ENCODE peak calls at places on chromosomes 4 and X, in nine cellular contexts. Z is left ventricle myocardium inferior; O is AG04450; B is upper lobe of right lung; A is caudate nucleus; I is CD4-positive, CD25-positive, alpha-beta regulatory T cell; G is substantia nigra; U is breast epithelium; M is epithelial cell of prostate. K is an unnamed sample.

GRCh38 chr4:122666527-122667245 is 45.8 kb upstream of the IL21 start:
- DNase-seq in Z (no peak), O (peak), B (no peak), A (no peak), I (no peak), G (no peak), U (no peak), M (peak), K (no peak)

GRCh38 chr4:138602664-138603063 is 360.5 kb upstream of the SLC7A11 start:
- DNase-seq in Z (no peak), O (no peak), B (no peak), A (no peak), I (no peak), G (no peak), U (no peak), M (no peak), K (no peak)

GRCh38 chr4:153757407-153757806 is 2.4 kb downstream of the RNF175 start:
- DNase-seq in Z (no peak), O (no peak), B (no peak), A (no peak), I (no peak), G (no peak), U (no peak), M (no peak), K (no peak)

GRCh38 chr4:186840222-186840701 is 116.6 kb upstream of the FAT1 start:
- DNase-seq in Z (peak), O (peak), B (no peak), A (no peak), I (no peak), G (no peak), U (peak), M (no peak), K (no peak)

GRCh38 chrX:26466387-26466786 is 250.4 kb downstream of the MAGEB5 start:
- DNase-seq in Z (no peak), O (no peak), B (no peak), A (no peak), I (no peak), G (no peak), U (no peak), M (no peak), K (no peak)

GRCh38 chr4:161356351-161356750 is 807.4 kb downstream of the FSTL5 start:
- DNase-seq in Z (no peak), O (no peak), B (no peak), A (no peak), I (no peak), G (no peak), U (no peak), M (no peak), K (no peak)

GRCh38 chrX:103376118-103376978 is at the start of gene BEX3:
- DNase-seq in Z (peak), O (no peak), B (peak), A (peak), I (peak), G (peak), U (peak), M (no peak), K (peak)

GRCh38 chr4:73653695-73654106 is 33.5 kb upstream of the RASSF6 start:
- DNase-seq in Z (no peak), O (peak), B (no peak), A (peak), I (no peak), G (peak), U (peak), M (no peak), K (no peak)

GRCh38 chr4:54781771-54782170 is 124.0 kb downstream of the KIT start:
- DNase-seq in Z (peak), O (no peak), B (no peak), A (no peak), I (no peak), G (no peak), U (peak), M (no peak), K (no peak)

GRCh38 chr4:154559141-154559841 is 3.5 kb upstream of the FGB start:
- DNase-seq in Z (no peak), O (no peak), B (no peak), A (no peak), I (no peak), G (peak), U (no peak), M (no peak), K (no peak)

GRCh38 chrX:107323786-107324492 is 117.5 kb downstream of the DNAAF6 start:
- DNase-seq in Z (no peak), O (no peak), B (no peak), A (no peak), I (no peak), G (no peak), U (no peak), M (no peak), K (no peak)

GRCh38 chr4:55547918-55548317 is 1.2 kb upstream of the CLOCK start:
- DNase-seq in Z (no peak), O (no peak), B (no peak), A (no peak), I (no peak), G (no peak), U (no peak), M (no peak), K (no peak)

GRCh38 chr4:142846729-142847606 is 867 bp upstream of the INPP4B start:
- DNase-seq in Z (peak), O (no peak), B (no peak), A (peak), I (peak), G (no peak), U (peak), M (no peak), K (peak)

GRCh38 chr4:6372649-6373525 is 99.5 kb downstream of the PPP2R2C start:
- DNase-seq in Z (peak), O (no peak), B (no peak), A (no peak), I (peak), G (peak), U (no peak), M (no peak), K (no peak)

GRCh38 chr4:165101641-165102040 is 11.0 kb downstream of the TMEM192 start:
- DNase-seq in Z (no peak), O (no peak), B (no peak), A (peak), I (no peak), G (no peak), U (no peak), M (no peak), K (no peak)

GRCh38 chr4:24777528-24777927 is 17.8 kb upstream of the SOD3 start:
- DNase-seq in Z (no peak), O (no peak), B (no peak), A (no peak), I (no peak), G (no peak), U (no peak), M (no peak), K (no peak)

GRCh38 chr4:24778427-24779225 is 16.7 kb upstream of the SOD3 start:
- DNase-seq in Z (peak), O (peak), B (no peak), A (no peak), I (no peak), G (no peak), U (peak), M (no peak), K (no peak)

GRCh38 chr4:24780936-24781538 is 14.3 kb upstream of the SOD3 start:
- DNase-seq in Z (no peak), O (no peak), B (no peak), A (no peak), I (no peak), G (no peak), U (peak), M (no peak), K (no peak)

GRCh38 chr4:24783506-24783905 is 11.9 kb upstream of the SOD3 start:
- DNase-seq in Z (no peak), O (no peak), B (no peak), A (no peak), I (no peak), G (no peak), U (no peak), M (no peak), K (no peak)

DNA sequence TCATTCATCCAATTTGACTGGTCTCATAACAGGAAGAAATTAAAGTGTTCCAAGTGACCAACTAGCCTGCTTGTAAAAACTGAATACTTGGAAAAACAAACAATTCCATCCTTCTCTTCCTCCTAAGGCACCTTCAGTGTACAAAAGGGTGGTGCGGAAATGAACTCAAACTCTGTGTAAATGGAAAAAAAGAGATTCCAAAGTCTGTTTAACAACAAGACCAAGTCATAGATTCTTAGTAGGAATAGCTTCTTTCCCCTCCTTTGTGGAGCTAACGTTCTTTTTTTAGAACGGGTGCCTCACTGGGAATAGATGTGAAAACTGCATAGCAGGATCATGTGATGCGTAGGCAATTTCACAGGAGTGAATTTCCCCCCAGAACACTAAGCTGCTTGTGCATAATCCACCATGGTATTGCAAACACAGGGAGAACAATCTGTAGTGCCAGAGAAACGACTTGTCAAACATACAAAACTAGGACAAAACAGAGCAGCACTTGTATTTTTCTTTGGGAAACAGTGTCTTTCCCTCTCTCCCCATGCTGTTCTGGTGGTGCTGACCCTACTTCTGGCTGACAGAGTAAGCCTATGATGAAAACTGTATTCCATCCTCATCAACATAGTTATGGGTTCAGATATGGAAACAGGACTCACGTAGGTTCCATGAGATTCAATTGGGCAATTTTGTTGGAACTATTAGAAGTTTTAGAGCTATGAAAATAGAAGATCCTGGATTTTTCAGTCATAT is 13.2 kb upstream of the SOD3 start:
- DNase-seq in Z (no peak), O (no peak), B (no peak), A (no peak), I (no peak), G (no peak), U (no peak), M (no peak), K (no peak)
- H3K27ac ChIP-seq in Z (peak), O (no peak), B (no peak), A (no peak), I (no peak), G (no peak), U (peak), M (no peak), K (no peak)

DNA sequence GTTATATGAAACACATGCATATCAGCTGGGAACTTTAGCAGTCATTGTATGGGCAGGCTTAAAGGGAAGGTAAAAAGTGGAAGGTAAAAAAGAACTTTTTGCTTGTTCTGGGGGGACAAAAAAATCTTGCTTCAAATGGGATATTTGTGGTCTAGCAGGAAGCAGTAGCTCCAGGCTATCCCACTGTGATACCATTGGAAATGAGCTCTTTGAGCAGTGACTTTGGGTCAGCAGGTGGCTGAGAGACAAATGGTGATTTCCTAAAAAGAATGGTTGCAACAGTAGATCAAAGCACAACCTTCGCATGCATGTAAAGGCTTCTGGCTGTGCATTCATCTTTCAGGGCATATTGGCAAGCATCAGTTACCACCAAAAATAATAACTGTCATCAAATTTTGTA is 106.2 kb downstream of the RS1 start:
- DNase-seq in Z (no peak), O (no peak), B (no peak), A (no peak), I (no peak), G (no peak), U (no peak), M (no peak), K (no peak)
- H3K27ac ChIP-seq in Z (no peak), O (no peak), B (no peak), A (no peak), I (no peak), G (no peak), U (no peak), M (no peak), K (no peak)

DNA sequence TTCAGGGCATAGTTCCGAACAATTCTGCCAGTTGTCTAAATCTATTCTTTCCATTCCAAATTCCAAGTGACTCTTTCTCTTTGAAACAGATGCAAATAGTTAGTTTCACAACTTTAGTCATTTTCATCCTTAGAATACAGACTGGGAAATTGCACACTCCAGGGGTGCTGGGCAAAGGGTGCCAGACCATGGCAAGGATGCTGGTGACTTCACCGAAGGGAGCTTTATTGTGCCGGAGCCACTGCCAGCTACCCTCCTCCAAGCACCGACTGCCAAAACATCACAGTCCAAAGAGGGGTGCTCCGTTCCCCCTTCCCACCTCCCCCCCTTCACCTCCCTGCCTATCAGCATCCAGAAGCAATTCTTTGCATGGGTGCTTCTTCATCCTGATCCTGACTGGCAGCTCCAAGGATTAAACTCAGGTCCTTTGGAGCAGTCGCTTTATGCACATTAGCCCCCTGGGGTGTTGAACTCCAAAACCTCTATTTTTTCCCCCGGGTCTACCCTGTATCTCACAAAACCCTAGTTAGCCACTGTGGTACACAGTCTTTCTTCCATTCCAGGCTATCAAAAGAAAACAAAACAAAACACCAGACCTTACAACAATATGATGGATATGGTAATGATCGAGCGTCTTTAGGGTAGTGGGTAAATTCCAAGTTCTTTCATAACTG is 28.9 kb downstream of the MID1 start:
- DNase-seq in Z (no peak), O (no peak), B (no peak), A (no peak), I (no peak), G (no peak), U (no peak), M (no peak), K (no peak)
- H3K27ac ChIP-seq in Z (no peak), O (no peak), B (no peak), A (no peak), I (no peak), G (no peak), U (no peak), M (no peak), K (no peak)

GRCh38 chr4:40672528-40673522 is 43.2 kb upstream of the RBM47 start:
- DNase-seq in Z (peak), O (peak), B (peak), A (peak), I (no peak), G (no peak), U (no peak), M (peak), K (peak)
- H3K27ac ChIP-seq in Z (no peak), O (peak), B (peak), A (peak), I (peak), G (no peak), U (peak), M (peak), K (no peak)

GRCh38 chrX:139882299-139882698 is 50.6 kb downstream of the ATP11C start:
- DNase-seq in Z (no peak), O (no peak), B (no peak), A (no peak), I (no peak), G (no peak), U (no peak), M (no peak), K (no peak)

GRCh38 chrX:139877710-139878414 is 55.0 kb downstream of the ATP11C start:
- DNase-seq in Z (no peak), O (no peak), B (no peak), A (no peak), I (no peak), G (no peak), U (no peak), M (no peak), K (no peak)

GRCh38 chrX:139883984-139884383 is 48.9 kb downstream of the ATP11C start:
- DNase-seq in Z (no peak), O (no peak), B (no peak), A (no peak), I (no peak), G (no peak), U (no peak), M (no peak), K (no peak)

GRCh38 chrX:139881572-139881971 is 51.3 kb downstream of the ATP11C start:
- DNase-seq in Z (no peak), O (no peak), B (no peak), A (no peak), I (no peak), G (no peak), U (no peak), M (no peak), K (no peak)

GRCh38 chrX:139881130-139881529 is 51.7 kb downstream of the ATP11C start:
- DNase-seq in Z (no peak), O (no peak), B (no peak), A (no peak), I (no peak), G (no peak), U (no peak), M (peak), K (no peak)
- H3K27ac ChIP-seq in Z (peak), O (peak), B (no peak), A (no peak), I (no peak), G (no peak), U (peak), M (peak), K (no peak)

GRCh38 chrX:23896983-23897382 is 10.8 kb downstream of the APOO start:
- DNase-seq in Z (no peak), O (no peak), B (no peak), A (no peak), I (no peak), G (no peak), U (no peak), M (no peak), K (no peak)

GRCh38 chrX:23901065-23901464 is 6.7 kb downstream of the APOO start:
- DNase-seq in Z (no peak), O (peak), B (no peak), A (no peak), I (no peak), G (no peak), U (peak), M (peak), K (no peak)

GRCh38 chrX:23901805-23902204 is 5.9 kb downstream of the APOO start:
- DNase-seq in Z (no peak), O (peak), B (no peak), A (peak), I (peak), G (peak), U (peak), M (peak), K (peak)

GRCh38 chrX:23900220-23900797 is 7.4 kb downstream of the APOO start:
- DNase-seq in Z (no peak), O (no peak), B (no peak), A (no peak), I (no peak), G (no peak), U (no peak), M (no peak), K (no peak)

DNA sequence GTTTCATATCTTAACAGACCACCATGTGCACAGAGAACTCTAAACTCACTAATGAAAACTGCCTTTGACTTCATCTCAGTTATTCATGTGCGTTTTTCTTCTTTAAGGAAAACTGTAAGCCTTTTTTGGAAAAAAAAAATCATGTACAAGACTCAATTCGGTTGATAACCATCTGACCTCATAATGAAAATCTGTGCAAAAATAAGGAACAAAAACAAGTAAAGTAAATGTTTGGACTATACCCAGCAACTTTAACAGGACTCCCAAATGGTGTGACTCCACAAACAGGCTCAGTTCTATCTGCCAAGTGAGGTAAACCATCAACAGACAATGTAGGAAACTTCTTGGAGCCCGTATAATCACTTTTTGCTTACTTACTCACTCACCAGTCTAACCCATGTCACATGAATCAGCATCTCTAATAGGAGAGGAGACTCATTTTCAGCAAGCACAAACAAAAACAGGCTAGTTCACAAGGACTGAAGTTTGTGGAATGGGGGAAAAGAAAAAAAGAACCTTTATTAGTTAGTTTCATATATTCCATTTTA is 9.3 kb downstream of the APOO start:
- DNase-seq in Z (no peak), O (no peak), B (no peak), A (no peak), I (no peak), G (no peak), U (no peak), M (peak), K (no peak)
- H3K27ac ChIP-seq in Z (peak), O (no peak), B (no peak), A (no peak), I (no peak), G (no peak), U (no peak), M (peak), K (no peak)

GRCh38 chrX:40107291-40108083 is 9.7 kb upstream of the BCOR start:
- DNase-seq in Z (peak), O (no peak), B (peak), A (peak), I (no peak), G (peak), U (no peak), M (no peak), K (no peak)

GRCh38 chrX:40105016-40105790 is 7.4 kb upstream of the BCOR start:
- DNase-seq in Z (peak), O (no peak), B (peak), A (peak), I (no peak), G (peak), U (no peak), M (no peak), K (peak)

GRCh38 chrX:40108084-40108958 is 10.6 kb upstream of the BCOR start:
- DNase-seq in Z (peak), O (no peak), B (peak), A (no peak), I (no peak), G (peak), U (no peak), M (no peak), K (no peak)

GRCh38 chrX:40105791-40106676 is 8.3 kb upstream of the BCOR start:
- DNase-seq in Z (peak), O (no peak), B (peak), A (peak), I (peak), G (peak), U (no peak), M (no peak), K (peak)

DNA sequence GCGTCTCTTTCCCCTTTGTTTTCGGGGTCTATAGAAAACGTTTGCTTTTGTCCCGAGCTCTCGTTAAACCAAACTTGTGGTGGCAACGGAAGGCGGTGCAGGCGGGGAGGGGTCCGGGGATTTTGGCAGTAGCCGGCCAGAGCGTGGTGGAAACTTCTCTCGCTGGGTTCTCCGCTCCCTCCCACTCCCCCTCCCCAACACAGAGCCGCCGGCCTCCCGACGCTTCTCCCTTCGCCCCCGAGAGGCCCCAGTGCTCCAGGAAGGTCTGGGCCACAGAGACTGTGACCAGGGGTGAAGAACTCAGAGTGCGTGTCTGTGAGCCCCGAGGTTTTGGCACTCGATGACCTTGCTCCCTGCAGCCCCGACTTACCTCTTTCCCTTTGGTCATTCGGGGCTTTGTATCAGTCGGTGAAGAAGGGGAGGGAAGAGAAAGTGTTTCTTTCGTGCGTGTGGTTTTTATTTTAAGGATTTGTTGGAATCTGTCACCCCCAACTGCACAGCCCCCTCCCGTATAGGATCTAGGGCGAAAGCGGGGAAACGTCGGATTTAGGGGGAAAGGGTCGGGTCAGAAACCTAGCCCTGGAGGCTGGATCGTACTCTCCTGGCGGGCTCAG is 9.0 kb upstream of the BCOR start:
- DNase-seq in Z (no peak), O (no peak), B (no peak), A (no peak), I (no peak), G (no peak), U (no peak), M (no peak), K (no peak)
- H3K27ac ChIP-seq in Z (peak), O (peak), B (peak), A (peak), I (no peak), G (peak), U (peak), M (peak), K (peak)